ENCODE peak calls at places on chromosomes 6 and 20, in seven cellular contexts. V is islet precursor cell, W is cardiac fibroblast, T is activated T-cell treated with anti-CD3 and anti-CD28 coated beads for 24 hours, F is GM23248, J is ovary, R is brain microvascular endothelial cell. D is an unnamed sample.

GRCh38 chr6:107655245-107655644 is 165.3 kb downstream of the SOBP start:
- DNase-seq in W (no peak), R (no peak), V (peak), F (peak), T (no peak), J (no peak), D (no peak)

GRCh38 chr20:37827605-37828004 is 75.3 kb upstream of the VSTM2L start:
- DNase-seq in R (no peak), T (no peak), W (no peak), F (no peak), J (no peak), V (no peak), D (no peak)

GRCh38 chr20:62235777-62236157 is 2.6 kb upstream of the OSBPL2 start:
- DNase-seq in T (no peak), R (no peak), V (no peak), J (no peak), F (no peak), W (no peak), D (no peak)

GRCh38 chr20:6311097-6311496 is 188.3 kb upstream of the FERMT1 start:
- DNase-seq in F (no peak), T (no peak), J (no peak), W (no peak), R (no peak), V (no peak), D (no peak)

GRCh38 chr6:105678516-105678915 is 275.6 kb upstream of the PREP start:
- DNase-seq in R (no peak), J (no peak), V (no peak), W (no peak), T (no peak), F (peak), D (no peak)

GRCh38 chr20:25273046-25273445 is 25.2 kb downstream of the PYGB start:
- DNase-seq in T (no peak), F (no peak), J (peak), W (no peak), R (no peak), V (peak), D (no peak)

GRCh38 chr20:46078954-46079353 is 10.8 kb downstream of the NCOA5 start:
- DNase-seq in W (no peak), J (no peak), R (no peak), F (no peak), T (no peak), V (no peak), D (no peak)

GRCh38 chr6:31385041-31385440 is 18.4 kb upstream of the MICA start:
- DNase-seq in W (no peak), R (no peak), V (no peak), J (no peak), T (no peak), F (no peak), D (no peak)

GRCh38 chr6:84228198-84228543 is 728 bp upstream of the CEP162 start:
- DNase-seq in R (no peak), W (no peak), F (no peak), T (no peak), V (no peak), J (no peak), D (no peak)

GRCh38 chr20:53926428-53927028 is 143.9 kb downstream of the BCAS1 start:
- DNase-seq in R (peak), W (peak), T (peak), V (peak), J (no peak), F (peak), D (peak)

GRCh38 chr20:54048489-54048888 is 21.9 kb downstream of the BCAS1 start:
- DNase-seq in W (peak), T (no peak), F (peak), J (no peak), V (no peak), R (no peak), D (no peak)

GRCh38 chr6:34791164-34791841 is 580 bp upstream of the BLTP3A start:
- DNase-seq in W (peak), F (peak), R (no peak), T (peak), J (peak), V (peak), D (peak)

GRCh38 chr6:128316258-128316952 is 204.0 kb downstream of the PTPRK start:
- DNase-seq in R (no peak), W (no peak), J (no peak), F (no peak), V (no peak), T (no peak), D (no peak)

GRCh38 chr6:127933852-127934840 is 33.3 kb upstream of the THEMIS start:
- DNase-seq in V (no peak), W (no peak), J (no peak), R (no peak), F (no peak), T (no peak), D (no peak)

GRCh38 chr6:156832166-156832743 is 55.1 kb downstream of the ARID1B start:
- DNase-seq in R (peak), V (no peak), J (peak), F (peak), W (peak), T (no peak), D (no peak)

GRCh38 chr6:159602370-159603185 is 90.5 kb downstream of the SOD2 start:
- DNase-seq in W (peak), T (no peak), R (peak), V (no peak), F (no peak), J (no peak), D (no peak)

GRCh38 chr20:41627001-41627400 is 8.8 kb upstream of the CHD6 start:
- DNase-seq in T (no peak), J (no peak), F (no peak), W (no peak), V (no peak), R (no peak), D (peak)

GRCh38 chr6:136921521-136921935 is 573 bp upstream of the SLC35D3 start:
- DNase-seq in W (no peak), T (no peak), F (peak), V (peak), R (no peak), J (peak), D (no peak)

GRCh38 chr6:165827190-165827518 is 164.1 kb upstream of the PDE10A start:
- DNase-seq in J (no peak), F (no peak), R (no peak), V (peak), W (no peak), T (no peak), D (no peak)

D was measured in HepG2.